ENCODE peak calls at places on chromosome 1, in seven cellular contexts. One of them, this sample, is unnamed.

GRCh38 chr1:151062738-151063371 is 2.7 kb downstream of the MLLT11 start:
- DNase-seq in activated naive CD8-positive, alpha-beta T cell treated with anti-CD3 and anti-CD28 coated beads for 36 hours: no peak
- DNase-seq in amniotic stem cell: peak
- DNase-seq in fibroblast of pulmonary artery: peak
- DNase-seq in KG1: no peak
- DNase-seq in cerebellum: no peak
- DNase-seq in HS-5: no peak
- DNase-seq in this sample: no peak

GRCh38 chr1:207620573-207620893 is 24.4 kb upstream of the CR1L start:
- DNase-seq in activated naive CD8-positive, alpha-beta T cell treated with anti-CD3 and anti-CD28 coated beads for 36 hours: no peak
- DNase-seq in amniotic stem cell: no peak
- DNase-seq in fibroblast of pulmonary artery: no peak
- DNase-seq in KG1: no peak
- DNase-seq in cerebellum: no peak
- DNase-seq in HS-5: no peak
- DNase-seq in this sample: no peak

GRCh38 chr1:221149676-221150075 is 270.4 kb downstream of the HLX start:
- DNase-seq in activated naive CD8-positive, alpha-beta T cell treated with anti-CD3 and anti-CD28 coated beads for 36 hours: no peak
- DNase-seq in amniotic stem cell: no peak
- DNase-seq in fibroblast of pulmonary artery: no peak
- DNase-seq in KG1: no peak
- DNase-seq in cerebellum: no peak
- DNase-seq in HS-5: no peak
- DNase-seq in this sample: no peak

GRCh38 chr1:7379445-7379971 is 391.6 kb upstream of the VAMP3 start:
- DNase-seq in activated naive CD8-positive, alpha-beta T cell treated with anti-CD3 and anti-CD28 coated beads for 36 hours: no peak
- DNase-seq in amniotic stem cell: peak
- DNase-seq in fibroblast of pulmonary artery: peak
- DNase-seq in KG1: no peak
- DNase-seq in cerebellum: no peak
- DNase-seq in HS-5: no peak
- DNase-seq in this sample: peak

GRCh38 chr1:229430761-229431269 is 3.1 kb downstream of the ACTA1 start:
- DNase-seq in activated naive CD8-positive, alpha-beta T cell treated with anti-CD3 and anti-CD28 coated beads for 36 hours: peak
- DNase-seq in amniotic stem cell: no peak
- DNase-seq in fibroblast of pulmonary artery: peak
- DNase-seq in KG1: no peak
- DNase-seq in cerebellum: no peak
- DNase-seq in HS-5: no peak
- DNase-seq in this sample: no peak

GRCh38 chr1:78408192-78408591 is 82.6 kb upstream of the PTGFR start:
- DNase-seq in activated naive CD8-positive, alpha-beta T cell treated with anti-CD3 and anti-CD28 coated beads for 36 hours: no peak
- DNase-seq in amniotic stem cell: no peak
- DNase-seq in fibroblast of pulmonary artery: no peak
- DNase-seq in KG1: no peak
- DNase-seq in cerebellum: no peak
- DNase-seq in HS-5: no peak
- DNase-seq in this sample: no peak

GRCh38 chr1:208159542-208160258 is 84.5 kb downstream of the PLXNA2 start:
- DNase-seq in activated naive CD8-positive, alpha-beta T cell treated with anti-CD3 and anti-CD28 coated beads for 36 hours: no peak
- DNase-seq in amniotic stem cell: peak
- DNase-seq in fibroblast of pulmonary artery: peak
- DNase-seq in KG1: no peak
- DNase-seq in cerebellum: peak
- DNase-seq in HS-5: no peak
- DNase-seq in this sample: peak

GRCh38 chr1:171817511-171818265 is 23.6 kb upstream of the DNM3 start:
- DNase-seq in activated naive CD8-positive, alpha-beta T cell treated with anti-CD3 and anti-CD28 coated beads for 36 hours: peak
- DNase-seq in amniotic stem cell: peak
- DNase-seq in fibroblast of pulmonary artery: peak
- DNase-seq in KG1: no peak
- DNase-seq in cerebellum: no peak
- DNase-seq in HS-5: peak
- DNase-seq in this sample: peak

GRCh38 chr1:56508523-56508983 is 70.8 kb downstream of the PLPP3 start:
- DNase-seq in activated naive CD8-positive, alpha-beta T cell treated with anti-CD3 and anti-CD28 coated beads for 36 hours: no peak
- DNase-seq in amniotic stem cell: no peak
- DNase-seq in fibroblast of pulmonary artery: peak
- DNase-seq in KG1: no peak
- DNase-seq in cerebellum: no peak
- DNase-seq in HS-5: peak
- DNase-seq in this sample: no peak

GRCh38 chr1:11658542-11658941 is 3.9 kb downstream of the FBXO44 start:
- DNase-seq in activated naive CD8-positive, alpha-beta T cell treated with anti-CD3 and anti-CD28 coated beads for 36 hours: no peak
- DNase-seq in amniotic stem cell: no peak
- DNase-seq in fibroblast of pulmonary artery: no peak
- DNase-seq in KG1: no peak
- DNase-seq in cerebellum: no peak
- DNase-seq in HS-5: no peak
- DNase-seq in this sample: no peak

GRCh38 chr1:182716740-182717720 is 32.6 kb upstream of the RGS8 start:
- DNase-seq in activated naive CD8-positive, alpha-beta T cell treated with anti-CD3 and anti-CD28 coated beads for 36 hours: no peak
- DNase-seq in amniotic stem cell: no peak
- DNase-seq in fibroblast of pulmonary artery: no peak
- DNase-seq in KG1: no peak
- DNase-seq in cerebellum: no peak
- DNase-seq in HS-5: no peak
- DNase-seq in this sample: no peak

GRCh38 chr1:180906511-180906910 is 6.2 kb upstream of the KIAA1614 start:
- DNase-seq in activated naive CD8-positive, alpha-beta T cell treated with anti-CD3 and anti-CD28 coated beads for 36 hours: no peak
- DNase-seq in amniotic stem cell: no peak
- DNase-seq in fibroblast of pulmonary artery: no peak
- DNase-seq in KG1: no peak
- DNase-seq in cerebellum: no peak
- DNase-seq in HS-5: no peak
- DNase-seq in this sample: no peak

GRCh38 chr1:117883620-117884019 is 45.8 kb downstream of the GDAP2 start:
- DNase-seq in activated naive CD8-positive, alpha-beta T cell treated with anti-CD3 and anti-CD28 coated beads for 36 hours: no peak
- DNase-seq in amniotic stem cell: no peak
- DNase-seq in fibroblast of pulmonary artery: no peak
- DNase-seq in KG1: no peak
- DNase-seq in cerebellum: no peak
- DNase-seq in HS-5: no peak
- DNase-seq in this sample: no peak

GRCh38 chr1:158649052-158649451 is 37.5 kb downstream of the SPTA1 start:
- DNase-seq in activated naive CD8-positive, alpha-beta T cell treated with anti-CD3 and anti-CD28 coated beads for 36 hours: no peak
- DNase-seq in amniotic stem cell: no peak
- DNase-seq in fibroblast of pulmonary artery: no peak
- DNase-seq in KG1: no peak
- DNase-seq in cerebellum: no peak
- DNase-seq in HS-5: no peak
- DNase-seq in this sample: no peak

This sample was measured in HFF-Myc.